ENCODE peak calls at places on chromosomes 12 and 14, in five cellular contexts. F, H, S, C and A are unnamed samples.

GRCh38 chr12:70982991-70983390 is 62.5 kb upstream of the PTPRR start:
- DNase-seq in F (peak), H (no peak), S (peak), C (no peak), A (no peak)

GRCh38 chr14:39212034-39212433 is 21.7 kb upstream of the MIA2 start:
- DNase-seq in F (no peak), H (no peak), S (no peak), C (no peak), A (peak)

GRCh38 chr14:90615444-90616095 is 200.7 kb downstream of the TTC7B start:
- DNase-seq in F (no peak), H (no peak), S (peak), C (no peak), A (no peak)

GRCh38 chr12:51771008-51771407 is 77.5 kb downstream of the FIGNL2 start:
- DNase-seq in F (peak), H (no peak), S (no peak), C (no peak), A (no peak)

GRCh38 chr12:96368233-96368632 is 32.0 kb downstream of the CDK17 start:
- DNase-seq in F (peak), H (no peak), S (no peak), C (no peak), A (no peak)

GRCh38 chr12:4454315-4454860 is 8.8 kb upstream of the FGF6 start:
- DNase-seq in F (no peak), H (no peak), S (no peak), C (no peak), A (no peak)

GRCh38 chr12:20599757-20600156 is 95.4 kb upstream of the SLCO1C1 start:
- DNase-seq in F (peak), H (no peak), S (no peak), C (no peak), A (no peak)

GRCh38 chr12:9163392-9163791 is 44.8 kb downstream of the PZP start:
- DNase-seq in F (no peak), H (no peak), S (no peak), C (no peak), A (no peak)

GRCh38 chr12:45975506-45975905 is 14.9 kb downstream of the SCAF11 start:
- DNase-seq in F (no peak), H (no peak), S (no peak), C (no peak), A (no peak)

GRCh38 chr12:112852127-112852526 is 54.6 kb upstream of the OAS1 start:
- DNase-seq in F (no peak), H (no peak), S (no peak), C (no peak), A (no peak)

GRCh38 chr14:94044476-94045091 is 18.4 kb downstream of the OTUB2 start:
- DNase-seq in F (no peak), H (no peak), S (no peak), C (no peak), A (no peak)

GRCh38 chr12:53300187-53300586 is 692 bp downstream of the MYG1 start:
- DNase-seq in F (peak), H (no peak), S (no peak), C (no peak), A (no peak)

GRCh38 chr12:107590369-107591094 is 95.1 kb upstream of the PWP1 start:
- DNase-seq in F (peak), H (no peak), S (no peak), C (no peak), A (no peak)

GRCh38 chr12:108611884-108612415 is 14.1 kb upstream of the TMEM119 start:
- DNase-seq in F (peak), H (no peak), S (peak), C (peak), A (peak)

GRCh38 chr12:122646568-122647220 is 56.5 kb downstream of the HCAR2 start:
- DNase-seq in F (peak), H (peak), S (no peak), C (no peak), A (peak)
- H3K9ac ChIP-seq in F (no peak), H (no peak), S (no peak), C (no peak), A (no peak)

GRCh38 chr12:58500399-58500798 is 419.9 kb downstream of the LRIG3 start:
- DNase-seq in F (peak), H (no peak), S (no peak), C (no peak), A (peak)
- TF ChIP-seq EZH2phosphoT487 in F (no peak), H (no peak), S (no peak), C (no peak), A (no peak)

GRCh38 chr14:73250781-73251500 is 13.6 kb downstream of the PAPLN start:
- DNase-seq in F (no peak), H (no peak), S (no peak), C (no peak), A (no peak)

GRCh38 chr14:73249564-73250316 is 12.4 kb downstream of the PAPLN start:
- DNase-seq in F (no peak), H (no peak), S (no peak), C (no peak), A (no peak)

GRCh38 chr14:73250317-73250713 is 13.0 kb downstream of the PAPLN start:
- DNase-seq in F (no peak), H (no peak), S (no peak), C (no peak), A (no peak)

GRCh38 chr14:73248294-73248868 is 11.1 kb downstream of the PAPLN start:
- DNase-seq in F (peak), H (no peak), S (no peak), C (no peak), A (peak)

GRCh38 chr14:73249108-73249507 is 11.8 kb downstream of the PAPLN start:
- DNase-seq in F (no peak), H (no peak), S (no peak), C (no peak), A (no peak)
- TF ChIP-seq EZH2 in F (no peak), H (no peak), S (no peak), C (no peak), A (no peak)

DNA sequence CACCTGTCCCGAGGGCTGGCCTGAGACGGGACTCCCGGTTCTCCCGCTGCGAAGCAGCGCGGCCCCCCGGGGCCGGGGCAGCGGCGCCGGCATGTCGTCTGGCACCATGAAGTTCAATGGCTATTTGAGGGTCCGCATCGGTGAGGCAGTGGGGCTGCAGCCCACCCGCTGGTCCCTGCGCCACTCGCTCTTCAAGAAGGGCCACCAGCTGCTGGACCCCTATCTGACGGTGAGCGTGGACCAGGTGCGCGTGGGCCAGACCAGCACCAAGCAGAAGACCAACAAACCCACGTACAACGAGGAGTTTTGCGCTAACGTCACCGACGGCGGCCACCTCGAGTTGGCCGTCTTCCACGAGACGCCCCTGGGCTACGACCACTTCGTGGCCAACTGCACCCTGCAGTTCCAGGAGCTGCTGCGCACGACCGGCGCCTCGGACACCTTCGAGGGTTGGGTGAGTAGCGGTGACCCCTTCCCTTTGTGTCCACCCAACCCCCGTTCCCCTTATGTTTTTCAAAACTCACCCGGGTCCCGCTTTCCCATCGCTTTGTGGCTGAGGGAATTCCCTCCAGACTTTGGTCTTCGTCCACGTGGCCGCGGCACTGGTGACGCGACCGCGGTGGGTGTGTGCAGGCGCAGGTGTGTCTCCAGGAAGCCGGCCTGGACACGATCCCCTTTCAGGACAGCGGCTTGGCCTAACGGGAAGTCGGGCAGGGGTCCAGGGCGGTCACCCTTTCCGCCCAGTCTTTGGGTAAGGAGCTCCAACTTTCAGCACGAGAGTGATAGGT is 826 bp downstream of the PRKCH start:
- DNase-seq in F (no peak), H (no peak), S (peak), C (no peak), A (peak)
- H3K9ac ChIP-seq in F (no peak), H (no peak), S (no peak), C (peak), A (peak)

GRCh38 chr12:121038861-121039654 is at the start of gene OASL:
- DNase-seq in F (peak), H (peak), S (no peak), C (no peak), A (peak)
- TF ChIP-seq EZH2phosphoT487 in F (no peak), H (no peak), S (no peak), C (no peak), A (no peak)

DNA sequence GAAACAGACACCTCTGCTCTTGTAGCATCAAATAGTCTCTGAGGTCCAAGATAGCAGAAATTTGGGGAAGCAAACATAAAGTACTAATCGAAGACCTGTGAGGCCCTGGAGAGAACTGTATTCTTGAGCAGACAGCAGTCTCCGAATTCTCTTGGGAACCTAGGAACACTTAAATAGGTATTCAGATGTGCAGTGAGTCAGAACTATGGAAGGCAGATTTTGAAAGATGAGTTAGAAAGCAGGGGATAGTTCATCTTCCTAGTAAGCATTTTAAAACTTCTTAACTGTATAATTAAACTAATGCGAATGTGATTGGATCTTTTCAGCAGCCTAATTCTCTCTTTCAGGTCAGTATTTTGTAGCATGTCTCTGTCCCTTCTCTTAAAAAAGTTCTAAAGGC is 30.6 kb downstream of the NAA30 start:
- DNase-seq in F (peak), H (no peak), S (no peak), C (no peak), A (peak)
- TF ChIP-seq EZH2 in F (no peak), H (no peak), S (no peak), C (no peak), A (no peak)

GRCh38 chr14:26993541-26993940 is 395.7 kb upstream of the NOVA1 start:
- DNase-seq in F (peak), H (no peak), S (no peak), C (no peak), A (peak)

GRCh38 chr14:26987734-26988363 is 390.0 kb upstream of the NOVA1 start:
- DNase-seq in F (no peak), H (peak), S (no peak), C (no peak), A (no peak)

GRCh38 chr14:26995301-26995700 is 397.5 kb upstream of the NOVA1 start:
- DNase-seq in F (no peak), H (no peak), S (no peak), C (no peak), A (no peak)

DNA sequence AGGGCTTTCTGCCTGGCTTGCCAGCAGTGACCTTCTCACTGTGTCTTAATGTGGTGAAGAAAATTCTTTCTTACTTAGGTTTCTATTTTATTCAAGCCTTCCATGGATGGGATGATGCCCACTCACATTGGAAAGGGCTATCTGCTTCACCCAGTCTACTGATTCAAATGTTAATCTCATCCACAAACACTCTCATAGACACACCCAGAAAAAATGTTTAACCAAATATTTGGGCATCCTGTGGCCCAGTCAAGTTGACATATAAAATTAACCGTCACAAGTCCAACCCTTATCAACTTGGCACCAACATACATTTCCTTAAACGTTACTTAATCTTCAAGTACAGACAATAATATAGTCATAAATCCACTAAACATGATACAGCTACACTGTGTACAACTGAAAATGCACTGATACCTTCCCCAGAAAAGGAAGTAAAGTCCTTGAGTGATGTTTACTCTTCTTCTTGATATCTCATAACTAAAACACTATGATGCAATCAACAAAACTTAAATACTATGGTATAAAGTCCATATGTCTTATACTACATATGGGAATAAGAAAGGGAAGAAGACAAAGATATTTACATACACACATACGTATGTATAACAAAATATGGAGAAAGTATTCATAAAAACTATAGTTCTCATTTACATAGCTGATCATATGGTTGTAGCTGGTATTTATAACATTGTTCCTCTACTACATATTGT is 394.7 kb upstream of the NOVA1 start:
- DNase-seq in F (no peak), H (no peak), S (no peak), C (no peak), A (peak)
- H3K9ac ChIP-seq in F (no peak), H (no peak), S (no peak), C (no peak), A (no peak)

GRCh38 chr12:14843425-14843887 is at the start of gene ART4:
- DNase-seq in F (no peak), H (no peak), S (no peak), C (no peak), A (no peak)
- TF ChIP-seq EZH2phosphoT487 in F (no peak), H (no peak), S (no peak), C (no peak), A (no peak)

GRCh38 chr14:69139743-69140142 is 13.2 kb downstream of the DCAF5 start:
- DNase-seq in F (no peak), H (no peak), S (no peak), C (no peak), A (no peak)
- TF ChIP-seq EZH2 in F (no peak), H (no peak), S (no peak), C (no peak), A (no peak)